ENCODE peak calls at places on chromosomes 16 and 17, in seven cellular contexts. E is neuronal stem cell, T is IMR-90, N is H9, S is mesenchymal stem cell, A is trophoblast cell, G is H1. O is an unnamed sample.

GRCh38 chr16:4021070-4021779 is 95.0 kb downstream of the ADCY9 start:
- DNase-seq in E (no peak), T (no peak), N (no peak), S (no peak), A (peak; percentile 76), G (no peak), O (no peak)

GRCh38 chr16:89847056-89847929 is 19.0 kb downstream of the SPIRE2 start:
- DNase-seq in E (no peak), T (no peak), N (no peak), S (no peak), A (no peak), G (no peak), O (no peak)

GRCh38 chr17:6449307-6449706 is 5.1 kb downstream of the PIMREG start:
- DNase-seq in E (no peak), T (no peak), N (no peak), S (no peak), A (no peak), G (no peak), O (no peak)

GRCh38 chr17:22511431-22511830 is 819.1 kb downstream of the KCNJ18 start:
- DNase-seq in E (no peak), T (no peak), N (no peak), S (no peak), A (no peak), G (no peak), O (no peak)

GRCh38 chr17:4345569-4345968 is 20.9 kb downstream of the UBE2G1 start:
- DNase-seq in E (no peak), T (no peak), N (no peak), S (no peak), A (no peak), G (no peak), O (no peak)

GRCh38 chr17:58614854-58615409 is 76.9 kb downstream of the TEX14 start:
- DNase-seq in E (no peak), T (no peak), N (peak; percentile 48), S (no peak), A (no peak), G (no peak), O (peak; percentile 39)

GRCh38 chr17:83125515-83126274 is 46.3 kb downstream of the METRNL start:
- DNase-seq in E (no peak), T (no peak), N (peak; percentile 30), S (no peak), A (peak; percentile 62), G (no peak), O (no peak)

GRCh38 chr16:58243528-58244004 is 45.7 kb upstream of the CSNK2A2 start:
- DNase-seq in E (no peak), T (no peak), N (peak; percentile 60), S (no peak), A (peak; percentile 49), G (no peak), O (peak; percentile 93)

GRCh38 chr16:69762843-69763556 is 868 bp downstream of the WWP2 start:
- DNase-seq in E (no peak), T (peak; percentile 49), N (no peak), S (peak; percentile 44), A (peak; percentile 25), G (no peak), O (peak; percentile 44)

GRCh38 chr17:18381158-18381952 is 3.8 kb downstream of the EVPLL start:
- DNase-seq in E (no peak), T (no peak), N (peak; percentile 29), S (no peak), A (no peak), G (no peak), O (no peak)

GRCh38 chr16:1089439-1089821 is 6.6 kb downstream of the C1QTNF8 start:
- DNase-seq in E (no peak), T (no peak), N (no peak), S (no peak), A (no peak), G (no peak), O (no peak)
- H3K18ac ChIP-seq in E (peak overlapping the region; percentile 90), T (no peak overlapping the region), N (no peak overlapping the region), S (no peak overlapping the region), A (no peak overlapping the region), G (no peak overlapping the region), O (no peak overlapping the region)

GRCh38 chr16:165539-166374 is at the start of gene HBM:
- DNase-seq in E (no peak), T (no peak), N (no peak), S (no peak), A (no peak), G (no peak), O (no peak)

GRCh38 chr16:166375-167116 is 768 bp downstream of the HBM start:
- DNase-seq in E (no peak), T (no peak), N (no peak), S (no peak), A (no peak), G (no peak), O (no peak)

GRCh38 chr16:168424-168823 is 2.6 kb downstream of the HBM start:
- DNase-seq in E (no peak), T (no peak), N (no peak), S (no peak), A (no peak), G (no peak), O (no peak)

GRCh38 chr16:165218-165538 is 600 bp upstream of the HBM start:
- DNase-seq in E (no peak), T (no peak), N (peak; percentile 57), S (no peak), A (no peak), G (no peak), O (peak; percentile 44)

GRCh38 chr16:167117-167462 is 1.3 kb downstream of the HBM start:
- DNase-seq in E (no peak), T (no peak), N (no peak), S (no peak), A (no peak), G (no peak), O (no peak)
- H3K27me3 ChIP-seq in E (peaks cover 70% of the 10 kb centered on the region), T (peaks cover 60% of the 10 kb centered on the region), N (peaks cover 43% of the 10 kb centered on the region), S (peaks cover 66% of the 10 kb centered on the region), A (peaks cover 53% of the 10 kb centered on the region), G (peaks cover 47% of the 10 kb centered on the region), O (peaks cover 40% of the 10 kb centered on the region)

DNA sequence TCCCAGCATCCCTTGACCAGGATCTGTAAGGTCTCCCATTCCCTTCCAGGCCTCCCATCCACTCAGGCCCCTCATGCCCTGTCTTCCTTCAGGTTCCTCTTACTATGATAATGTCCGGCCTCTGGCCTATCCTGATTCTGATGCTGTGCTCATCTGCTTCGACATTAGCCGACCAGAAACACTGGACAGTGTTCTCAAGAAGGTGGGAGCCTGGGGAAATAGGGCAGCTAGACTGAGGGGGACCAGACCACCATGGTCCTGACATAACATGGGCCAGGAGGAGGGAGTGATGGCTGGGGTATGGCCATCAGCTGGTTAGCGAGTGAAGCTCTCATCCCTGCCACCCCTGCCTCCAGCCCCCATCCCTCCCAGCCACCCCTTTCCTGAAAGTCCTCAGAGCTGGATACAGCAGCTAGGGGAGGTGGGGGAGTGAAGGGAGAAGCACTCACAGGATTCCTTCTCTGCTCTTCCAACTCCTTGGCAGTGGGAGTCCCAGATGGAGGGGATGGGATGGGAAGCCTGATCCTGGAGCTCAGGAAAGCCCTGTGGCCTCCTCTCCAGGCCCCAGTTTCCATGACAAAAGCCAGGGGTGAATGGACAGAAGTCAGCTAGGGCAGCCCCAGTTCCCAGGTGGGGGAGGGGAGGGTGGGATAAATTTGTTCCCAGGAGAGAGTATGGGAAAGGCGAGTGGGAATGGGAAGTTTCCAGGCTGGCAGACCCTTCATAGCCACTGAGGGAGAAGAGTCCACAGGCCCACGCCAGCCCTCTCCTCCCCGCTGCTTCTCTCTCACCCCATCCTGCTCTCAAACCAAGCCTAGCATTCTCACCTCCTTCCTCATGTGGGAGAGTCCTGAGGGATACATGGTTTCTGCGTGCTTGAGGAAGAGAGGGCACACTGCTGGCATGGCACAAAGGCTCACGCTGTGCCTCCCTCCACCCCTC is 2.3 kb downstream of the RND2 start:
- DNase-seq in E (no peak), T (no peak), N (peak; percentile 80), S (no peak), A (no peak), G (no peak), O (no peak)
- H3K27ac ChIP-seq in E (no peak overlapping the region), T (no peak overlapping the region), N (no peak overlapping the region), S (no peak overlapping the region), A (no peak overlapping the region), G (no peak overlapping the region), O (no peak overlapping the region)

GRCh38 chr17:31631759-31632158 is 227.3 kb downstream of the COPRS start:
- DNase-seq in E (no peak), T (no peak), N (no peak), S (no peak), A (peak; percentile 40), G (no peak), O (no peak)
- H3K18ac ChIP-seq in E (no peak overlapping the region), T (peak overlapping the region; percentile 48), N (no peak overlapping the region), S (no peak overlapping the region), A (no peak overlapping the region), G (no peak overlapping the region), O (no peak overlapping the region)

GRCh38 chr17:19534562-19535149 is 1.0 kb downstream of the SLC47A1 start:
- DNase-seq in E (no peak), T (no peak), N (no peak), S (no peak), A (no peak), G (no peak), O (no peak)
- H3K27me3 ChIP-seq in E (peaks cover 31% of the 10 kb centered on the region), T (peaks cover 62% of the 10 kb centered on the region), N (peaks cover 17% of the 10 kb centered on the region), S (peaks cover 29% of the 10 kb centered on the region), A (peaks cover 22% of the 10 kb centered on the region), G (peaks cover 16% of the 10 kb centered on the region), O (peaks cover 7% of the 10 kb centered on the region)

DNA sequence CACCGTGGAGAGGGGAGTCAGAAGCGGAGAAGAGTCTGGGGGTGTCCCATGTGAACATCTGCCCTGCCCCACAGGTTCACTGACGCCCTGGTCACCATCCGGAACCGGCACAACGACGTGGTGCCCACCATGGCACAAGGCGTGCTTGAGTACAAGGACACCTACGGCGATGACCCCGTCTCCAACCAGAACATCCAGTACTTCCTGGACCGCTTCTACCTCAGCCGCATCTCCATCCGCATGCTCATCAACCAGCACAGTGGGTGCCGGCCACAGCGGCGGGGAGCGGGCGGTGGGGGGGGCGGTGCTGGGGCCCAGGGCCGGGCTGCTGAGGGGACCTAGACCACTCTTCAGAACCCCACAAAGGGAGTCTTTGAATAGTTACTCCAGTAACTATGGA is 10.7 kb downstream of the PDK2 start:
- DNase-seq in E (no peak), T (no peak), N (no peak), S (no peak), A (no peak), G (no peak), O (no peak)
- H3K27ac ChIP-seq in E (no peak overlapping the region), T (no peak overlapping the region), N (no peak overlapping the region), S (no peak overlapping the region), A (no peak overlapping the region), G (no peak overlapping the region), O (no peak overlapping the region)